ENCODE peak calls at places on chromosomes 7 and 10, in six cellular contexts. L is mesenchymal stem cell, K is keratinocyte, V is heart left ventricle, C is SJSA1, P is WERI-Rb-1. G is an unnamed sample.
A peak's percentile ranks its signal among the peaks of the same experiment; 100 is the strongest.

GRCh38 chr10:31075434-31075833 is 43.8 kb upstream of the ZNF438 start:
- DNase-seq in C (no peak), P (no peak), V (no peak), K (peak; percentile 96), L (peak; percentile 70), G (no peak)

GRCh38 chr7:44396931-44397525 is 71.6 kb upstream of the CAMK2B start:
- DNase-seq in C (peak; percentile 31), P (no peak), K (no peak), L (peak; percentile 83), V (no peak), G (peak; percentile 41)

GRCh38 chr7:69808401-69808800 is 210.1 kb downstream of the AUTS2 start:
- DNase-seq in K (no peak), L (no peak), P (no peak), V (no peak), C (no peak), G (no peak)

GRCh38 chr7:21844742-21845141 is 101.0 kb downstream of the CDCA7L start:
- DNase-seq in P (no peak), L (peak; percentile 10), K (no peak), C (no peak), V (no peak), G (no peak)

GRCh38 chr10:35925511-35925910 is 283.4 kb upstream of the FZD8 start:
- DNase-seq in K (no peak), C (no peak), L (peak; percentile 48), V (no peak), P (no peak), G (no peak)

GRCh38 chr10:31490858-31491504 is 172.0 kb downstream of the ZEB1 start:
- DNase-seq in P (peak; percentile 7), C (no peak), L (peak; percentile 71), K (no peak), V (no peak), G (no peak)

GRCh38 chr10:126128581-126128980 is 232.2 kb downstream of the FANK1 start:
- DNase-seq in C (no peak), L (no peak), V (no peak), K (no peak), P (no peak), G (no peak)

GRCh38 chr10:86944471-86944870 is 12.9 kb downstream of the MMRN2 start:
- DNase-seq in C (peak; percentile 8), V (no peak), L (no peak), K (no peak), P (no peak), G (no peak)

GRCh38 chr7:28958235-28958945 is at the start of gene TRIL:
- DNase-seq in L (peak; percentile 74), P (peak; percentile 83), K (no peak), V (peak; percentile 87), C (no peak), G (peak; percentile 74)

GRCh38 chr10:133385214-133385613 is 6.2 kb downstream of the PAOX start:
- DNase-seq in L (no peak), V (peak; percentile 3), C (no peak), P (no peak), K (no peak), G (no peak)

GRCh38 chr10:96794786-96795733 is 37.0 kb upstream of the LCOR start:
- DNase-seq in K (no peak), C (no peak), V (no peak), L (no peak), P (no peak), G (no peak)

GRCh38 chr10:102157224-102157623 is 5.0 kb downstream of the NOLC1 start:
- DNase-seq in V (no peak), C (no peak), K (no peak), L (no peak), P (no peak), G (no peak)

GRCh38 chr7:155322530-155322929 is 24.9 kb downstream of the INSIG1 start:
- DNase-seq in L (no peak), P (no peak), V (no peak), C (no peak), K (no peak), G (no peak)

GRCh38 chr10:101046332-101047238 is 15.2 kb upstream of the KAZALD1 start:
- DNase-seq in P (no peak), V (no peak), C (no peak), L (no peak), K (no peak), G (no peak)

GRCh38 chr10:101939273-101939635 is 95.7 kb upstream of the KCNIP2 start:
- DNase-seq in V (no peak), C (peak; percentile 62), L (peak; percentile 91), P (no peak), K (peak; percentile 5), G (no peak)

GRCh38 chr7:16646427-16647081 is 573 bp downstream of the BZW2 start:
- DNase-seq in V (no peak), K (no peak), L (peak; percentile 36), C (no peak), P (peak; percentile 32), G (no peak)

GRCh38 chr7:66522518-66522917 is 106.2 kb upstream of the KCTD7 start:
- DNase-seq in C (no peak), V (no peak), P (no peak), K (no peak), L (no peak), G (no peak)

GRCh38 chr7:16055263-16055976 is 365.9 kb downstream of the CRPPA start:
- DNase-seq in V (no peak), L (no peak), P (no peak), K (no peak), C (no peak), G (no peak)

GRCh38 chr7:24907311-24907886 is 72.6 kb downstream of the OSBPL3 start:
- DNase-seq in P (no peak), C (no peak), K (no peak), L (peak; percentile 59), V (no peak), G (no peak)

GRCh38 chr7:3243256-3243655 is 57.8 kb upstream of the SDK1 start:
- DNase-seq in P (no peak), V (no peak), K (no peak), C (peak; percentile 31), L (peak; percentile 73), G (no peak)

GRCh38 chr10:79264942-79265341 is 82.3 kb upstream of the PPIF start:
- DNase-seq in L (peak; percentile 42), P (no peak), K (peak; percentile 28), C (no peak), V (peak; percentile 76), G (no peak)

GRCh38 chr7:131489196-131489595 is 67.2 kb downstream of the PODXL start:
- DNase-seq in P (no peak), V (no peak), K (no peak), L (no peak), C (no peak), G (no peak)

GRCh38 chr10:607545-608196 is 81.8 kb downstream of the DIP2C start:
- DNase-seq in C (peak; percentile 82), L (no peak), P (no peak), K (no peak), V (no peak), G (peak; percentile 23)

GRCh38 chr7:134831862-134832261 is 52.4 kb downstream of the CALD1 start:
- DNase-seq in C (no peak), V (peak; percentile 33), P (no peak), K (no peak), L (no peak), G (peak; percentile 84)

GRCh38 chr7:108313086-108313485 is 143.2 kb downstream of the NRCAM start:
- DNase-seq in C (no peak), P (no peak), L (no peak), K (no peak), V (no peak), G (no peak)

GRCh38 chr7:114081606-114082425 is 163.0 kb upstream of the PPP1R3A start:
- DNase-seq in K (no peak), C (no peak), V (no peak), P (peak; percentile 16), L (peak; percentile 54), G (no peak)

GRCh38 chr10:73495884-73496674 is at the start of gene PPP3CB:
- DNase-seq in P (peak; percentile 94), K (peak; percentile 72), C (peak; percentile 93), V (peak; percentile 92), L (peak; percentile 98), G (peak; percentile 92)

DNA sequence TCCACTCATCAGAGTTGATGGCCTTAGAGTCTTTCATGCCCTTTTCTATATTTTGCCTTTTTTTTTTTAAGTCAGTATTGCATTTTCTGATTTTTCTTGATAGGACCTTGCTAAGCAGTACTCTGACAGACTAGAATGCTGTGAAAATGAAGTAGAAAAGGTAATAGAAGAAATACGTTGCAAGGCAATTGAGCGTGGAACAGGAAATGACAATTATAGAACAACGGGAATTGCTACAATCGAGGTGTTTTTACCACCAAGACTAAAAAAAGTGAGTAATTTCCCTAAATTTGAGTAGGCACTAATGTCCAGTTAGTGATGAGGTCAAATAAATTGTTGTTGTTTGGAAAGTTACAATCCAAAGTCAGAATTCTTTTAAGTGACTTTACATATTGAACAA is 7.4 kb downstream of the NUB1 start:
- DNase-seq in K (no peak), V (no peak), L (no peak), P (no peak), C (no peak), G (no peak)
- H3K4me3 ChIP-seq in K (no peak overlapping the region), V (no peak overlapping the region), L (no peak overlapping the region), P (no peak overlapping the region), C (no peak overlapping the region), G (no peak overlapping the region)

DNA sequence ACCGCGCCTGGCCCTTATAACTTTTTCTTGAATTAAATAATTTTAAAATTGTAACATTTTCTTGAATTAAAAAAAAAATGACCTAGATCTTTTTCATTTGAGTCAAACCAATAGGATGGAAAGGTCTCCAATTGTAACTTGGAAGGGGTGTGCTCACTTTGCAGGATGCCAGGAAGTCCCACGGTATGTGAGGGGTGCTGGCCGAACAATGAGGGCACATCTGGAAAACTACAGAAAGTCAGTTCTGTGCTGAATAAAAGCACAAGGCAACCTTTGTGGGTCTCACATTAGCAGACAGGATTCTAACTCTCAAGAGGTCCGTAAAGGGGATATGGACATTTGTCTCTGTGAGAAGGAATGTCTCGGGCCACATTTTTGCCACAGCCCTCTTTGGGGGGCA is 52.8 kb upstream of the PDLIM1 start:
- DNase-seq in V (no peak), L (no peak), K (no peak), C (no peak), P (no peak), G (no peak)
- H3K36me3 ChIP-seq in V (peaks cover 77% of the 10 kb centered on the region), L (no peaks in the 10 kb centered on the region), K (no peaks in the 10 kb centered on the region), C (no peaks in the 10 kb centered on the region), P (no peaks in the 10 kb centered on the region), G (peaks cover 96% of the 10 kb centered on the region)

GRCh38 chr7:45888185-45888992 is at the start of gene IGFBP1:
- DNase-seq in C (no peak), P (peak; percentile 26), L (peak; percentile 44), V (no peak), K (no peak), G (no peak)
- H3K4me3 ChIP-seq in C (no peak within 1 kb of the TSS), P (peak within 1 kb of the TSS; percentile 40), L (peak within 1 kb of the TSS; percentile 58), V (peak within 1 kb of the TSS; percentile 16), K (peak within 1 kb of the TSS; percentile 31), G (peak within 1 kb of the TSS; percentile 25)

GRCh38 chr7:76328390-76328789 is 25.9 kb downstream of the HSPB1 start:
- DNase-seq in P (no peak), K (no peak), C (no peak), V (no peak), L (no peak), G (no peak)

GRCh38 chr7:76327610-76328009 is 25.1 kb downstream of the HSPB1 start:
- DNase-seq in C (no peak), P (no peak), V (no peak), L (no peak), K (no peak), G (no peak)

GRCh38 chr7:76325811-76326210 is 23.3 kb downstream of the HSPB1 start:
- DNase-seq in V (no peak), P (no peak), K (no peak), C (no peak), L (no peak), G (no peak)

GRCh38 chr7:76325092-76325491 is 22.6 kb downstream of the HSPB1 start:
- DNase-seq in P (no peak), C (no peak), L (no peak), V (no peak), K (no peak), G (no peak)

GRCh38 chr7:76326646-76327233 is 24.3 kb downstream of the HSPB1 start:
- DNase-seq in P (no peak), V (no peak), C (no peak), L (peak; percentile 61), K (no peak), G (no peak)
- H3K36me3 ChIP-seq in P (peaks cover 70% of the 10 kb centered on the region), V (peaks cover 66% of the 10 kb centered on the region), C (peaks cover 84% of the 10 kb centered on the region), L (peaks cover 79% of the 10 kb centered on the region), K (peaks cover 49% of the 10 kb centered on the region), G (peaks cover 46% of the 10 kb centered on the region)